ENCODE peak calls at places on chromosomes 11 and 22, in seven cellular contexts. K is H1, M is HCT116, W is NT2/D1, J is K562, G is HepG2, N is GM12878. R is an unnamed sample.

GRCh38 chr11:33640730-33641371 is 59.8 kb downstream of the C11orf91 start:
- DNase-seq in G (no peak), K (no peak), N (no peak), M (no peak), W (no peak), J (no peak), R (no peak)

GRCh38 chr11:31790649-31791048 is 20.5 kb downstream of the PAX6 start:
- DNase-seq in N (no peak), G (no peak), K (no peak), J (no peak), M (no peak), W (no peak), R (no peak)

GRCh38 chr22:38706885-38707180 is 1.1 kb downstream of the GTPBP1 start:
- DNase-seq in J (no peak), M (no peak), K (no peak), G (no peak), W (no peak), N (no peak), R (no peak)

GRCh38 chr11:134425413-134425812 is 13.4 kb upstream of the B3GAT1 start:
- DNase-seq in W (no peak), J (no peak), M (no peak), N (no peak), K (no peak), G (no peak), R (no peak)

GRCh38 chr22:50673231-50674126 is 856 bp downstream of the SHANK3 start:
- DNase-seq in W (no peak), N (no peak), J (peak; percentile 13), G (no peak), K (no peak), M (no peak), R (peak; percentile 62)

GRCh38 chr11:76025817-76026216 is 180.5 kb downstream of the WNT11 start:
- DNase-seq in G (no peak), M (no peak), K (no peak), W (no peak), N (no peak), J (peak; percentile 29), R (no peak)

GRCh38 chr11:1403721-1404460 is 14.2 kb downstream of the BRSK2 start:
- DNase-seq in J (no peak), K (no peak), W (no peak), N (no peak), G (no peak), M (no peak), R (no peak)

GRCh38 chr11:32029721-32030120 is 61.2 kb upstream of the RCN1 start:
- DNase-seq in N (no peak), M (no peak), K (no peak), G (no peak), J (no peak), W (no peak), R (no peak)

GRCh38 chr11:56688554-56688953 is 10.3 kb upstream of the OR9G1 start:
- DNase-seq in G (no peak), W (no peak), K (no peak), M (no peak), N (no peak), J (no peak), R (no peak)

GRCh38 chr11:92340839-92341238 is 116.2 kb downstream of the FAT3 start:
- DNase-seq in K (no peak), W (no peak), G (peak; percentile 6), M (no peak), J (peak; percentile 7), N (no peak), R (peak; percentile 12)

GRCh38 chr22:49183826-49184216 is 643.9 kb downstream of the BRD1 start:
- DNase-seq in G (no peak), K (no peak), M (no peak), N (no peak), W (no peak), J (no peak), R (no peak)

GRCh38 chr11:69352715-69353325 is 58.9 kb downstream of the MYEOV start:
- DNase-seq in G (no peak), J (no peak), N (no peak), K (peak; percentile 21), W (no peak), M (peak; percentile 54), R (no peak)

GRCh38 chr11:14058061-14058460 is 95.5 kb downstream of the SPON1 start:
- DNase-seq in J (no peak), M (no peak), K (no peak), W (no peak), N (no peak), G (no peak), R (no peak)

GRCh38 chr11:86183694-86184093 is 60.9 kb upstream of the EED start:
- DNase-seq in W (no peak), G (no peak), K (no peak), M (no peak), N (no peak), J (peak; percentile 70), R (no peak)
- TF ChIP-seq YY1 in W (no peak), G (no peak), K (no peak), M (no peak), N (no peak), J (no peak), R (no peak)

GRCh38 chr11:2691991-2692841 is 7.6 kb downstream of the KCNQ1OT1 start:
- DNase-seq in J (peak; percentile 34), N (no peak), M (no peak), K (no peak), W (no peak), G (peak; percentile 46), R (no peak)
- TF ChIP-seq YY1 in J (no peak), N (no peak), M (no peak), K (no peak), W (no peak), G (no peak), R (no peak)

GRCh38 chr11:72237112-72237931 is 6.7 kb downstream of the PHOX2A start:
- DNase-seq in J (no peak), K (no peak), W (no peak), G (no peak), N (no peak), M (no peak), R (peak; percentile 74)
- TF ChIP-seq YY1 in J (no peak), K (no peak), W (no peak), G (no peak), N (no peak), M (no peak), R (no peak)

DNA sequence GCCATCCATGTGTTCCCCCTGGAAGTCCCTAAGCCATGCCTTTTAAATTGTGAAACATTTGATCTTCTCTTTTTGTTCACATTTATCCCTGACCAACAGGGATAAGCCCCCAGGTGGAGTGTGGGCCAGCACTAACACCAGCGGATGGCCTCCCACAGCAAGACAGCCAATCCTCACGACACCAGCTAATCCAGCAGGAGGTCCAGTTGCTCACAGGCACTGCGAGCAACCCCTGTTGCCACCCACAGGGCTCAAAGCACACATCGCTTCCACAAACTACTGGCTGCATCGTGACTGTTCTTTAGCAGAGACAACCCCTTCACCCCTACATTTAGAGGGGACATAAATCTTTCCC is 2.0 kb downstream of the PCSK7 start:
- DNase-seq in M (no peak), G (no peak), W (no peak), J (no peak), N (no peak), K (no peak), R (no peak)
- TF ChIP-seq YY1 in M (no peak), G (no peak), W (no peak), J (no peak), N (no peak), K (no peak), R (no peak)

DNA sequence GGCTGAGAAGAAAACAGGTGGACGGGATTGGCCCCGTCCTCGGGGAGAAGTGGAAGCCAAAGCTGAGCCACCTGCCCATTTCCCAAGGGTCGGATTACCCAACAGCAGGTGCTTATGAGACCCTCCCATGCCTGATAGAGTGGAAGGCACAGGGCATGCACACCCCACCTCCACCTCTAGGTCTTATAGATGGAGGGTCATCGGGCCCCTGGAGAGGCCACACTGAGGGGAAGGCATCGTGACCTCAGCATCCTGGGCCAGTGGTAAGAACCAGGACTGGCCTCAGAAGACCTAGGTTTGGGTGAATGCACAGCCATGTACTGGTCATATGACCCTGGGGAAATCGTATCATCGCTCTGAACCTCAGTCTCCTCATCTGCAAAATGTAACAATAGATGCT is 85.9 kb downstream of the BUD13 start:
- DNase-seq in N (no peak), J (no peak), M (no peak), G (no peak), W (no peak), K (no peak), R (no peak)
- TF ChIP-seq YY1 in N (no peak), J (no peak), M (no peak), G (no peak), W (no peak), K (no peak), R (no peak)

DNA sequence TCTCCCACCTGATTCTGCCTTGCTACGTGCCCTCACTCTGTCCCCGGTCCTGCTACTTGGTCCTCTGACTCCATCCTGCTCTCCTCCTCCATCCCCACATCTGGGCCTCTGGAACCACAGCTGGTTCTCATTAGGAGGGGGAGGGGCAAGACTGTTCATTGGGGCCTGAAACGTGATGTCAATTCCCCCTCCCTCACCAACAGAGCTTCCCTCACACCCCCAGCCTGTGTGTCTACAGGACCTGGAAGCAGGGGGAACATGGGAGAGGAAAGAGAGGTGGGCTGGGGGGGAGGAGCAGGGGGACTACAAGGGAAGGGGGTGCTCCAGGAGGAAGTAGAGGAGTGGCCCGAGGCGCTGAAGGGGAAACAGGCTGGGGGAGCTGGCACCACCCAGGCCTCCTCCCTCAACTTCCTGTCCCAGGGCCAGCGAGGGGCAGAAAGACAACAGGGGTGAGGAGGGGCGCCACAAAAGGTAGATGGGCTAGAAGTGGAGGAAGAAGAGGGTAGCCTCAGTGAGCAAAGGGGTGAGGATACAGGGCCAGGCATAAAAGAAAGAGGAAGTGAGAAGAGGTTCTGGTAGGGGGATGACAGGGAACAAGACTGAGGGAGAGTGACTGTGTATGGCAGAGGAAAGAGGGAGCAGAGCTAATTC is 8.9 kb downstream of the DCHS1 start:
- DNase-seq in J (no peak), W (no peak), K (no peak), G (no peak), M (no peak), N (peak; percentile 61), R (peak; percentile 88)
- TF ChIP-seq YY1 in J (no peak), W (no peak), K (no peak), G (no peak), M (no peak), N (no peak), R (no peak)